ENCODE peak calls at places on chromosomes 1 and 21, in six cellular contexts. One of them, this sample, is unnamed.

GRCh38 chr1:197321821-197322220 is 53.8 kb downstream of the CRB1 start:
- DNase-seq in heart left ventricle: no peak
- DNase-seq in lower leg skin: no peak
- DNase-seq in AG10803: no peak
- DNase-seq in heart right ventricle: no peak
- DNase-seq in right cardiac atrium: no peak
- DNase-seq in this sample: no peak

GRCh38 chr1:66237722-66238479 is 296.1 kb upstream of the SGIP1 start:
- DNase-seq in AG10803: no peak
- DNase-seq in lower leg skin: no peak
- DNase-seq in heart left ventricle: no peak
- DNase-seq in right cardiac atrium: no peak
- DNase-seq in heart right ventricle: no peak
- DNase-seq in this sample: no peak

GRCh38 chr1:184160942-184161698 is 109.6 kb downstream of the TSEN15 start:
- DNase-seq in heart right ventricle: no peak
- DNase-seq in lower leg skin: no peak
- DNase-seq in heart left ventricle: peak
- DNase-seq in right cardiac atrium: peak
- DNase-seq in AG10803: peak
- DNase-seq in this sample: no peak

GRCh38 chr1:115327270-115327669 is 10.8 kb downstream of the NGF start:
- DNase-seq in right cardiac atrium: no peak
- DNase-seq in lower leg skin: no peak
- DNase-seq in AG10803: peak
- DNase-seq in heart left ventricle: no peak
- DNase-seq in heart right ventricle: no peak
- DNase-seq in this sample: no peak

GRCh38 chr1:7595338-7595737 is 175.8 kb upstream of the VAMP3 start:
- DNase-seq in right cardiac atrium: no peak
- DNase-seq in heart right ventricle: no peak
- DNase-seq in heart left ventricle: no peak
- DNase-seq in lower leg skin: no peak
- DNase-seq in AG10803: no peak
- DNase-seq in this sample: no peak

GRCh38 chr1:78440381-78440793 is 50.4 kb upstream of the PTGFR start:
- DNase-seq in lower leg skin: no peak
- DNase-seq in heart right ventricle: no peak
- DNase-seq in AG10803: peak
- DNase-seq in heart left ventricle: no peak
- DNase-seq in right cardiac atrium: no peak
- DNase-seq in this sample: no peak

GRCh38 chr21:41852151-41852928 is 26.8 kb downstream of the PRDM15 start:
- DNase-seq in heart right ventricle: no peak
- DNase-seq in lower leg skin: no peak
- DNase-seq in right cardiac atrium: no peak
- DNase-seq in heart left ventricle: no peak
- DNase-seq in AG10803: no peak
- DNase-seq in this sample: no peak

GRCh38 chr1:91440845-91441244 is 36.2 kb upstream of the HFM1 start:
- DNase-seq in right cardiac atrium: no peak
- DNase-seq in AG10803: peak
- DNase-seq in heart right ventricle: no peak
- DNase-seq in heart left ventricle: no peak
- DNase-seq in lower leg skin: no peak
- DNase-seq in this sample: no peak

GRCh38 chr1:181504294-181505115 is 21.2 kb downstream of the CACNA1E start:
- DNase-seq in heart left ventricle: no peak
- DNase-seq in AG10803: peak
- DNase-seq in right cardiac atrium: no peak
- DNase-seq in lower leg skin: no peak
- DNase-seq in heart right ventricle: no peak
- DNase-seq in this sample: no peak

GRCh38 chr1:21659099-21659923 is 9.8 kb downstream of the RAP1GAP start:
- DNase-seq in AG10803: peak
- DNase-seq in right cardiac atrium: peak
- DNase-seq in heart left ventricle: peak
- DNase-seq in lower leg skin: peak
- DNase-seq in heart right ventricle: peak
- DNase-seq in this sample: peak

GRCh38 chr1:65163193-65163805 is 15.3 kb downstream of the AK4 start:
- DNase-seq in right cardiac atrium: no peak
- DNase-seq in heart right ventricle: no peak
- DNase-seq in heart left ventricle: no peak
- DNase-seq in lower leg skin: no peak
- DNase-seq in AG10803: no peak
- DNase-seq in this sample: no peak

GRCh38 chr1:1908506-1908791 is 6.6 kb upstream of the CALML6 start:
- DNase-seq in heart left ventricle: no peak
- DNase-seq in lower leg skin: no peak
- DNase-seq in heart right ventricle: no peak
- DNase-seq in AG10803: no peak
- DNase-seq in right cardiac atrium: no peak
- DNase-seq in this sample: no peak

GRCh38 chr1:3069491-3070303 is 694 bp downstream of the PRDM16 start:
- DNase-seq in heart left ventricle: no peak
- DNase-seq in lower leg skin: no peak
- DNase-seq in right cardiac atrium: peak
- DNase-seq in heart right ventricle: peak
- DNase-seq in AG10803: peak
- DNase-seq in this sample: peak

GRCh38 chr1:110608247-110608646 is 2.1 kb upstream of the KCNA2 start:
- DNase-seq in heart left ventricle: no peak
- DNase-seq in AG10803: no peak
- DNase-seq in right cardiac atrium: no peak
- DNase-seq in heart right ventricle: no peak
- DNase-seq in lower leg skin: no peak
- DNase-seq in this sample: no peak

GRCh38 chr1:237012789-237013383 is 8.6 kb upstream of the MT1HL1 start:
- DNase-seq in heart left ventricle: peak
- DNase-seq in lower leg skin: no peak
- DNase-seq in heart right ventricle: peak
- DNase-seq in AG10803: no peak
- DNase-seq in right cardiac atrium: peak
- DNase-seq in this sample: no peak

DNA sequence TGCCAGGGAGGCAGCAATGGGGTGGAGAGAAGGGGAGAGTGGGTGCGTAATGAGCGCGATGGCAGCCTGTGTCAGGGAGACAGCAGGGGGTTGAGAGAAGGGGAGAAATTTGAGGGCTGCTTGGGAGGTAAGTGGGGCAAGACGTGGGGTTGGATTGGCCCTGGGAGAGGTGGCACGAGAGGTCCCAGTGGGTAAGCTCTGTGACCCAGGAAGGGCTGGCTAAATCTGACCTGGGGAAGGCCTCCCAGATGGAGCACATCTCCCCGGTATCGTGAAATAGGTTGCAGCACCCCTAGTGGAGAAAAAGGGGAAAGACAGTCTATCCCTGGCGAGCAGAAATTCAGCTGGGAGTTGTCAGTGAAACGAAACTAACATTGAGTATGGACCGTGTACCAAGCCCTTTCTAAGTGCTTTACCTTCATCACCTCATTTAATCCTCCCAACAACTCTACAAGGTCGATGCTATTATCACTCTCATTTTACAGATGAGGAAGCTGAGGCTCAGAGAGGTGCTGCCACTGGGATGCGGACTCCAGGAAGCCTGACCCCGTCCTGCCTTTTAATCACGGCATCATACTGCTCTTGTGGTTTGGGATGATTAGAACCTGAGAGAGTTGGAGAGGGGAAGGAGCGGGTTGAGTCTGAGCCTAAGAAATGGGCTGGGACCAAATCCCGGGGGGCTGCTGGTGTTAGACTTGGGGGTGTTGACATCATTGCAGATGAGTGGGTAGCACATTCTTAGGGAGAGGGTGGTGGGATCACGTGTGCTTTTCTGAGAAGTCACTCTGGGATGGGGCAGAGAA is 56.6 kb upstream of the RPL11 start:
- DNase-seq in lower leg skin: peak
- DNase-seq in heart left ventricle: peak
- DNase-seq in AG10803: peak
- DNase-seq in right cardiac atrium: peak
- DNase-seq in heart right ventricle: peak
- DNase-seq in this sample: peak
- H3K4me3 ChIP-seq in lower leg skin: no peak
- H3K4me3 ChIP-seq in heart left ventricle: peak
- H3K4me3 ChIP-seq in AG10803: peak
- H3K4me3 ChIP-seq in right cardiac atrium: peak
- H3K4me3 ChIP-seq in heart right ventricle: peak
- H3K4me3 ChIP-seq in this sample: peak

DNA sequence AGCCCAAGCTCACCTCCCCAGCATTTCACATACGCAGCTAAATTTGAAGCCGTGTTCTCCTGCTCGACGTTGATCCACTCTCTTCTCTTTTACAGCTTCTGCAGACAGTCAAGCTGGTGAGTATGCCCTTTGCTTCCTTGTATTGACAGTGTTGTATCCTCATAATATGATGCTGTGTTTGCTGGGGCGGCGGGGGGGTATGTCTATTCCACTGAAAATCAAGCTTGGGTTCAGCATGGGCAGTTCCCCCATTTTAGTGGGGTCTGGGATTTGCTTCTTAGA is 576 bp downstream of the FCGR2A start:
- DNase-seq in AG10803: no peak
- DNase-seq in lower leg skin: no peak
- DNase-seq in right cardiac atrium: no peak
- DNase-seq in heart left ventricle: no peak
- DNase-seq in heart right ventricle: no peak
- DNase-seq in this sample: no peak
- H3K4me3 ChIP-seq in AG10803: no peak
- H3K4me3 ChIP-seq in lower leg skin: no peak
- H3K4me3 ChIP-seq in right cardiac atrium: no peak
- H3K4me3 ChIP-seq in heart left ventricle: peak
- H3K4me3 ChIP-seq in heart right ventricle: peak
- H3K4me3 ChIP-seq in this sample: peak

DNA sequence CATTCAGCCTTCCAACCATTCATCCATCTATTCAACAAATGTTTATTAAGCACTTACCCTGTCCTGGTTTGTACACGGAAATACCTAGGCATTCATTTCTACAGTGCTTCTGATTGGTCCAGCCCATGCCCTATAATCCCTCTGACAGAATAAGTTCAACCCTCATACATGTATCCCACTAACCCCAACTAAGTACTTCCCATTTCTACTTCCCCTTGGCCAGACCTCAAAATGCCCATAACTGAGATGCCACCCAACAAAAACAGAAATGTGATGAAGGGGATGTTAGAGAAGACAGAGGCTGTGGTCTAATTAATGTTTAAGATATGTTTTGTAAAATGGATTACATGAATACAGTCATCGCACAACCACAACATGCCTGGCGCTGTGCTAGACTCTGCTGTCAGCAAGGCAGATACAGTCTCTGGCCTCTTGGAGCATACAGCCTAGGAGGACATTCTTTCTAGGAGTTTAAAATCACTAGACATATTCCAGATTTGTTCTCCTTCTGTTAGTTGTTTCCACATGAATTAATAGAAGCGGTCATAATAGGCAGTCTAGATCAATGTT is 6.4 kb downstream of the CD48 start:
- DNase-seq in heart right ventricle: no peak
- DNase-seq in heart left ventricle: no peak
- DNase-seq in lower leg skin: no peak
- DNase-seq in right cardiac atrium: no peak
- DNase-seq in AG10803: no peak
- DNase-seq in this sample: no peak
- H3K4me3 ChIP-seq in heart right ventricle: no peak
- H3K4me3 ChIP-seq in heart left ventricle: no peak
- H3K4me3 ChIP-seq in lower leg skin: no peak
- H3K4me3 ChIP-seq in right cardiac atrium: no peak
- H3K4me3 ChIP-seq in AG10803: no peak
- H3K4me3 ChIP-seq in this sample: no peak

GRCh38 chr1:61079898-61080336 is 2.4 kb upstream of the NFIA start:
- DNase-seq in right cardiac atrium: peak
- DNase-seq in heart right ventricle: peak
- DNase-seq in AG10803: peak
- DNase-seq in heart left ventricle: peak
- DNase-seq in lower leg skin: peak
- DNase-seq in this sample: peak
- H3K4me3 ChIP-seq in right cardiac atrium: peak
- H3K4me3 ChIP-seq in heart right ventricle: peak
- H3K4me3 ChIP-seq in AG10803: peak
- H3K4me3 ChIP-seq in heart left ventricle: peak
- H3K4me3 ChIP-seq in lower leg skin: no peak
- H3K4me3 ChIP-seq in this sample: peak

DNA sequence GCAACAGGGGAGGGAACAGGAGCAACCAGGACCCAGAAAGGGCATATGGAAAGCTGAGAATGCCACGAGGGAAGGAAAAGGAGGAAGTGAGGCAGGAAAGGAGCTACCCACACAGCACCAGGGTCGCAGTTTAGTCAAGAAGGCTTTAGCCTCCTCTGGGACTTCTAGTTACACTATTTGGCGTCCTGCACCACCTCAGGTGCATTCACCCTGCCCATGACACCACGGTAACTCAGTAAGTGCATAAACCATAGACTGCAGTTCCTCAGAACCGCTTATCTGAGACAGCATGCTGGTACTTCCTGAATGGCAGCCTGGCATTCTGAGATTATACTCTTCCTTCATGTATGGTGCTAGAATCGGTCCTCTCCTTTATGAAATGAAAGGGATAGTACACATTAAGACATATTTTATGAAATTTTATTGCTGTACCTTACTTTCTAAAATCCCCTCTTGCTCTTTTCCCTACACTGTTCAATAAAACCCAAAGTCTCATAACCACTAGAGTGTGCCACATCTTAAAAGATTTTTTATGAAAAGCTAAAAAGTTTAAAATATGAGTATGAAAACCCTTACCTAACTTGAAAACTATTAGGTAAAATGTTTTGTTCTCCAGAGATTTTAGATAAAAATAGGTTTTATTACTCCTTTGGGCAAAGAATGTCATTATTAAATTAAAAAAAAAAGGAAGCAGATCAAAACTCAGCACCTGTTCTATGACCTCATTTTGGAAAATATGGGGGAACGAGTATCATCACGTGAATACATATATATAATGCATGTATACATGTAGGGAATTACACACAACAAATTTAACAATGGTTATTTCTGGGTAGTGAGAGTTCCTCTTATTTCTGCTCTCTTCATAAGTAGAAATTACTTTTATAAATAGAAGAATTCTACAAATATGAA is 67.3 kb downstream of the VAV3 start:
- DNase-seq in heart left ventricle: no peak
- DNase-seq in AG10803: no peak
- DNase-seq in right cardiac atrium: no peak
- DNase-seq in heart right ventricle: no peak
- DNase-seq in lower leg skin: no peak
- DNase-seq in this sample: no peak
- H3K4me3 ChIP-seq in heart left ventricle: no peak
- H3K4me3 ChIP-seq in AG10803: no peak
- H3K4me3 ChIP-seq in right cardiac atrium: no peak
- H3K4me3 ChIP-seq in heart right ventricle: no peak
- H3K4me3 ChIP-seq in lower leg skin: no peak
- H3K4me3 ChIP-seq in this sample: no peak